ENCODE peak calls at places on chromosomes 6 and 20, in eight cellular contexts. A, X, N, I, H, J, B and P are unnamed samples.

GRCh38 chr6:22368794-22369193 is 72.0 kb upstream of the PRL start:
- DNase-seq in A (no peak), X (no peak), N (no peak), I (no peak), H (no peak), J (no peak), B (no peak), P (peak; percentile 25)

GRCh38 chr20:46872315-46873211 is 22.1 kb upstream of the EYA2 start:
- DNase-seq in A (no peak), X (no peak), N (peak; percentile 16), I (peak; percentile 20), H (no peak), J (no peak), B (no peak), P (peak; percentile 41)

GRCh38 chr20:32445539-32446273 is 87.6 kb downstream of the ASXL1 start:
- DNase-seq in A (no peak), X (no peak), N (no peak), I (peak; percentile 87), H (no peak), J (no peak), B (peak; percentile 20), P (no peak)

GRCh38 chr6:44262467-44263356 is 2.6 kb downstream of the NFKBIE start:
- DNase-seq in A (no peak), X (no peak), N (no peak), I (no peak), H (peak; percentile 30), J (no peak), B (no peak), P (no peak)

GRCh38 chr6:154408906-154409500 is 52.4 kb upstream of the IPCEF1 start:
- DNase-seq in A (no peak), X (no peak), N (peak; percentile 55), I (no peak), H (no peak), J (no peak), B (no peak), P (no peak)

GRCh38 chr6:43913388-43914271 is 143.6 kb downstream of the VEGFA start:
- DNase-seq in A (no peak), X (no peak), N (no peak), I (no peak), H (peak; percentile 68), J (no peak), B (peak; percentile 83), P (peak; percentile 32)

GRCh38 chr6:56863366-56863765 is 91.5 kb upstream of the BEND6 start:
- DNase-seq in A (no peak), X (no peak), N (peak; percentile 58), I (no peak), H (no peak), J (no peak), B (no peak), P (no peak)

GRCh38 chr20:58149412-58150091 is 78.9 kb downstream of the ANKRD60 start:
- DNase-seq in A (no peak), X (no peak), N (no peak), I (no peak), H (no peak), J (no peak), B (no peak), P (no peak)

GRCh38 chr20:215796-216195 is 11.3 kb upstream of the DEFB129 start:
- DNase-seq in A (no peak), X (no peak), N (no peak), I (no peak), H (no peak), J (no peak), B (no peak), P (no peak)

GRCh38 chr20:2521369-2522305 is 12.9 kb upstream of the ZNF343 start:
- DNase-seq in A (peak; percentile 26), X (no peak), N (peak; percentile 61), I (peak; percentile 49), H (no peak), J (peak; percentile 43), B (peak; percentile 42), P (peak; percentile 67)

GRCh38 chr6:101779051-101779844 is 385.7 kb downstream of the GRIK2 start:
- DNase-seq in A (no peak), X (no peak), N (no peak), I (no peak), H (no peak), J (no peak), B (no peak), P (peak; percentile 24)

GRCh38 chr20:25540273-25540672 is 45.1 kb downstream of the NINL start:
- DNase-seq in A (peak; percentile 27), X (no peak), N (no peak), I (no peak), H (no peak), J (no peak), B (no peak), P (peak; percentile 13)

GRCh38 chr6:17013701-17014100 is 88.1 kb upstream of the STMND1 start:
- DNase-seq in A (no peak), X (no peak), N (no peak), I (no peak), H (no peak), J (no peak), B (no peak), P (no peak)

GRCh38 chr6:142728910-142729481 is 216.0 kb downstream of the HIVEP2 start:
- DNase-seq in A (no peak), X (no peak), N (no peak), I (peak; percentile 49), H (no peak), J (no peak), B (no peak), P (no peak)

GRCh38 chr20:46931699-46932098 is 37.1 kb downstream of the EYA2 start:
- DNase-seq in A (no peak), X (no peak), N (no peak), I (no peak), H (no peak), J (no peak), B (no peak), P (no peak)

GRCh38 chr6:168949876-168950499 is 303.7 kb downstream of the THBS2 start:
- DNase-seq in A (no peak), X (no peak), N (no peak), I (no peak), H (no peak), J (no peak), B (no peak), P (peak; percentile 21)

GRCh38 chr6:149220882-149221773 is 96.4 kb upstream of the TAB2 start:
- DNase-seq in A (no peak), X (no peak), N (no peak), I (no peak), H (no peak), J (no peak), B (no peak), P (peak; percentile 61)

GRCh38 chr20:63037669-63038268 is 31.0 kb upstream of the BHLHE23 start:
- DNase-seq in A (no peak), X (no peak), N (no peak), I (no peak), H (no peak), J (no peak), B (no peak), P (no peak)

GRCh38 chr20:41983159-41983558 is 365.0 kb upstream of the CHD6 start:
- DNase-seq in A (no peak), X (no peak), N (no peak), I (no peak), H (no peak), J (no peak), B (no peak), P (no peak)

GRCh38 chr20:21102691-21103311 is 3.4 kb downstream of the LINC00237 start:
- DNase-seq in A (no peak), X (no peak), N (no peak), I (peak; percentile 64), H (peak; percentile 65), J (no peak), B (peak; percentile 49), P (peak; percentile 31)

DNA sequence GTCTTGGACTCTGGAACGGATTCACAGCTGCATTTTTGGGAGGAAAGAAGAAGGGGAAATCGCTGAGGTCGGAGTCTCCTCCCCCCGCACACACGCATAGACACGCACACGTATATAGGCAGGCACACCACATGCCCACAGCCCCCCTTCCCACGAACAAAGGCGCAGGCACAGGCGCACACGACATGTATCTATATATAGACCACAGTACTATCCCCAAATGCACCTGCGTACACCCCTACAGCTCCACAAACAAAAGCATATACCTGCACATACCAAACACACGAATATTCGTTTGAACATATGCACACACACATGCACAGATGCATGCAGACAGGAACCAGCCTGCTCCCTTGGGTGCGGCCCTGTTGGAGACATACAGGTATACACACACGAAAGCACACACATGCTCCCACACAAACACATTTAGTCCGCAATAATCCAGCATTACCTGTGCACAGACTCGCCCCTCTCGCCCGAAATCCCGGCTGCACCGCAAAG is 1.2 kb downstream of the SLC32A1 start:
- DNase-seq in A (no peak), X (no peak), N (no peak), I (no peak), H (no peak), J (no peak), B (no peak), P (no peak)
- H3K4me3 ChIP-seq in A (no peak overlapping the region), X (no peak overlapping the region), N (no peak overlapping the region), I (no peak overlapping the region), H (no peak overlapping the region), J (no peak overlapping the region), B (no peak overlapping the region), P (no peak overlapping the region)

GRCh38 chr20:53903652-53903987 is 166.8 kb downstream of the BCAS1 start:
- DNase-seq in A (no peak), X (no peak), N (no peak), I (no peak), H (no peak), J (no peak), B (no peak), P (no peak)
- H3K4me1 ChIP-seq in A (peaks cover 34% of the 10 kb centered on the region), X (peaks cover 18% of the 10 kb centered on the region), N (peaks cover 62% of the 10 kb centered on the region), I (peaks cover 26% of the 10 kb centered on the region), H (peaks cover 3% of the 10 kb centered on the region), J (peaks cover 32% of the 10 kb centered on the region), B (peaks cover 57% of the 10 kb centered on the region), P (peaks cover 18% of the 10 kb centered on the region)

GRCh38 chr6:35601331-35602132 is 87.2 kb downstream of the FKBP5 start:
- DNase-seq in A (peak; percentile 25), X (no peak), N (peak; percentile 51), I (peak; percentile 58), H (no peak), J (peak; percentile 57), B (peak; percentile 55), P (peak; percentile 87)
- H3K4me3 ChIP-seq in A (peak overlapping the region; percentile 41), X (peak overlapping the region; percentile 67), N (peak overlapping the region; percentile 22), I (peak overlapping the region; percentile 33), H (no peak overlapping the region), J (peak overlapping the region; percentile 47), B (peak overlapping the region; percentile 13), P (peak overlapping the region; percentile 5)

GRCh38 chr20:23159923-23160445 is 73.9 kb upstream of the CD93 start:
- DNase-seq in A (no peak), X (no peak), N (no peak), I (no peak), H (no peak), J (no peak), B (no peak), P (no peak)
- H3K4me1 ChIP-seq in A (peaks cover 80% of the 10 kb centered on the region), X (peaks cover 33% of the 10 kb centered on the region), N (peaks cover 27% of the 10 kb centered on the region), I (no peaks in the 10 kb centered on the region), H (peaks cover 12% of the 10 kb centered on the region), J (no peaks in the 10 kb centered on the region), B (peaks cover 69% of the 10 kb centered on the region), P (peaks cover 9% of the 10 kb centered on the region)

GRCh38 chr6:109006818-109007217 is 87.8 kb downstream of the SESN1 start:
- DNase-seq in A (no peak), X (no peak), N (no peak), I (peak; percentile 11), H (no peak), J (no peak), B (no peak), P (no peak)
- H3K4me3 ChIP-seq in A (peak overlapping the region; percentile 96), X (peak overlapping the region; percentile 93), N (no peak overlapping the region), I (no peak overlapping the region), H (peak overlapping the region; percentile 100), J (no peak overlapping the region), B (peak overlapping the region; percentile 87), P (no peak overlapping the region)